ENCODE peak calls at places on chromosome 18, in six cellular contexts. S is left lung; Z is mucosa of descending colon; N is fibroblast of lung; D is naive thymus-derived CD4-positive, alpha-beta T cell; C is adrenal gland. H is an unnamed sample.

GRCh38 chr18:73879771-73880170 is 267.9 kb downstream of the FBXO15 start:
- DNase-seq in Z (no peak), N (peak; percentile 21), S (no peak), D (no peak), C (no peak), H (no peak)

GRCh38 chr18:46220116-46220515 is 115.9 kb downstream of the HAUS1 start:
- DNase-seq in Z (no peak), S (no peak), N (peak; percentile 57), C (no peak), D (no peak), H (no peak)

GRCh38 chr18:70337139-70337972 is 48.5 kb downstream of the SOCS6 start:
- DNase-seq in N (peak; percentile 88), D (no peak), S (peak; percentile 52), Z (no peak), C (peak; percentile 77), H (no peak)

GRCh38 chr18:2197945-2198344 is 373.4 kb downstream of the METTL4 start:
- DNase-seq in N (no peak), C (no peak), S (no peak), D (no peak), Z (no peak), H (no peak)

GRCh38 chr18:11950824-11951223 is 30.5 kb upstream of the IMPA2 start:
- DNase-seq in D (no peak), N (no peak), S (no peak), Z (no peak), C (no peak), H (no peak)

GRCh38 chr18:36702398-36703010 is 126.3 kb downstream of the TPGS2 start:
- DNase-seq in C (no peak), Z (no peak), S (no peak), N (no peak), D (no peak), H (no peak)

GRCh38 chr18:2617974-2618373 is 37.6 kb upstream of the SMCHD1 start:
- DNase-seq in N (no peak), D (no peak), C (no peak), Z (no peak), S (no peak), H (no peak)

GRCh38 chr18:58838165-58838860 is 26.4 kb upstream of the ZNF532 start:
- DNase-seq in C (no peak), D (no peak), Z (no peak), N (no peak), S (no peak), H (no peak)

GRCh38 chr18:33051397-33051796 is 278.6 kb upstream of the KLHL14 start:
- DNase-seq in C (no peak), D (no peak), Z (no peak), S (no peak), N (peak; percentile 59), H (no peak)

GRCh38 chr18:27428120-27428519 is 243.0 kb upstream of the CHST9 start:
- DNase-seq in D (no peak), S (no peak), N (no peak), Z (no peak), C (no peak), H (no peak)

GRCh38 chr18:74940856-74941255 is 268.1 kb downstream of the PTGR3 start:
- DNase-seq in Z (no peak), D (no peak), N (no peak), C (no peak), S (no peak), H (no peak)

GRCh38 chr18:26791676-26792075 is 73.8 kb downstream of the AQP4 start:
- DNase-seq in N (no peak), S (no peak), C (no peak), D (no peak), Z (no peak), H (no peak)

GRCh38 chr18:22932885-22933205 is 283 bp upstream of the RBBP8 start:
- DNase-seq in Z (no peak), D (no peak), N (no peak), S (no peak), C (no peak), H (no peak)

GRCh38 chr18:74082476-74083070 is 65.1 kb downstream of the FBXO15 start:
- DNase-seq in S (peak; percentile 40), N (peak; percentile 1), Z (peak; percentile 77), C (peak; percentile 69), D (peak; percentile 37), H (peak; percentile 48)

GRCh38 chr18:32922951-32923430 is 150.2 kb upstream of the KLHL14 start:
- DNase-seq in D (no peak), C (no peak), S (no peak), N (no peak), Z (no peak), H (no peak)

GRCh38 chr18:49949991-49950395 is 136.7 kb upstream of the ACAA2 start:
- DNase-seq in N (no peak), D (no peak), S (no peak), Z (no peak), C (no peak), H (peak; percentile 56)

GRCh38 chr18:69172046-69172445 is 228.6 kb upstream of the DOK6 start:
- DNase-seq in D (no peak), N (no peak), Z (no peak), C (no peak), S (no peak), H (no peak)

GRCh38 chr18:28003451-28003850 is 173.5 kb downstream of the CDH2 start:
- DNase-seq in D (no peak), C (no peak), N (peak; percentile 30), Z (no peak), S (no peak), H (no peak)

GRCh38 chr18:79753391-79753851 is 44.3 kb upstream of the KCNG2 start:
- DNase-seq in D (no peak), N (no peak), S (peak; percentile 19), C (peak; percentile 41), Z (no peak), H (no peak)

GRCh38 chr18:34871435-34871834 is 161.3 kb downstream of the DTNA start:
- DNase-seq in Z (no peak), S (no peak), C (no peak), N (no peak), D (no peak), H (no peak)

GRCh38 chr18:46711444-46711863 is 45.4 kb downstream of the ST8SIA5 start:
- DNase-seq in C (peak; percentile 59), D (no peak), Z (no peak), S (no peak), N (no peak), H (no peak)

GRCh38 chr18:77067315-77068061 is 65.1 kb downstream of the MBP start:
- DNase-seq in C (no peak), N (peak; percentile 95), D (no peak), Z (no peak), S (peak; percentile 78), H (peak; percentile 72)

GRCh38 chr18:5311273-5312009 is 15.9 kb upstream of the ZBTB14 start:
- DNase-seq in D (no peak), S (no peak), N (peak; percentile 40), C (no peak), Z (no peak), H (no peak)

GRCh38 chr18:38611036-38611964 is 1045.7 kb upstream of the CELF4 start:
- DNase-seq in Z (no peak), S (no peak), D (no peak), N (no peak), C (no peak), H (no peak)

GRCh38 chr18:68735498-68736343 is 20.8 kb upstream of the TMX3 start:
- DNase-seq in N (peak; percentile 79), Z (no peak), C (no peak), D (no peak), S (no peak), H (peak; percentile 31)

GRCh38 chr18:62198259-62198658 is 11.2 kb downstream of the RELCH start:
- DNase-seq in S (no peak), D (no peak), Z (no peak), N (no peak), C (no peak), H (no peak)

GRCh38 chr18:67672142-67672541 is 155.6 kb upstream of the DSEL start:
- DNase-seq in C (no peak), N (no peak), Z (no peak), D (no peak), S (no peak), H (no peak)

GRCh38 chr18:45173327-45173726 is 441.9 kb upstream of the SLC14A2 start:
- DNase-seq in Z (no peak), S (no peak), C (no peak), D (no peak), N (no peak), H (no peak)

GRCh38 chr18:56199580-56200320 is 438.6 kb downstream of the TXNL1 start:
- DNase-seq in D (no peak), C (no peak), S (no peak), N (no peak), Z (no peak), H (no peak)

GRCh38 chr18:56200381-56200831 is 438.0 kb downstream of the TXNL1 start:
- DNase-seq in N (peak; percentile 47), Z (no peak), S (no peak), C (no peak), D (no peak), H (no peak)

GRCh38 chr18:56202567-56203136 is 435.7 kb downstream of the TXNL1 start:
- DNase-seq in N (no peak), C (no peak), Z (no peak), S (no peak), D (no peak), H (no peak)

GRCh38 chr18:56207989-56208388 is 430.4 kb downstream of the TXNL1 start:
- DNase-seq in S (no peak), D (no peak), C (no peak), N (no peak), Z (no peak), H (no peak)

GRCh38 chr18:56204052-56204451 is 434.3 kb downstream of the TXNL1 start:
- DNase-seq in D (no peak), N (no peak), S (no peak), Z (no peak), C (no peak), H (no peak)
- H3K9me3 ChIP-seq in D (no peaks in the 10 kb centered on the region), N (no peaks in the 10 kb centered on the region), S (peaks cover 18% of the 10 kb centered on the region), Z (peaks cover 26% of the 10 kb centered on the region), C (peaks cover 7% of the 10 kb centered on the region), H (no peaks in the 10 kb centered on the region)

GRCh38 chr18:72104851-72105250 is 439.3 kb downstream of the CBLN2 start:
- DNase-seq in S (no peak), C (no peak), D (no peak), Z (no peak), N (peak; percentile 0), H (no peak)

DNA sequence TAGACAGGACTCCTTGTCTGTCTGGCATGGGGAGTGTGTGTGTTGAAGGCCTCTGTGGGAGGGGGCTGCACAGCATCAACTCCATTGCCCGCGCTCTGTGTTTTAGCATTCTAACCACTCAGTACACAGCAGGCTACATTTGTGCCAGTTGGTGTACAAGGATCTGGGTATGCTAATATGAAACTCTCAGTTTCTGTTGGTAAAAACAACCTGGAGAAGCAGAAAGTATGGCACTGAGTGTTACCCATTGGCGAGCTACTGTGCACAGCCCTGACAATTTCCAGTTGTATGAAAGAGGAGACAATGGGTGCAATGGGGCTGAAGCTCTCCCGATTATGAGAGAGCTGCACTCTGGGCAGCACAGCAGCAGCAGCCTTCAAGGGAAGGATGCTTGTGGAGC is 443.7 kb downstream of the CBLN2 start:
- DNase-seq in Z (no peak), D (no peak), S (no peak), C (no peak), N (no peak), H (no peak)
- H3K9me3 ChIP-seq in Z (no peaks in the 10 kb centered on the region), D (no peaks in the 10 kb centered on the region), S (no peaks in the 10 kb centered on the region), C (no peaks in the 10 kb centered on the region), N (no peaks in the 10 kb centered on the region), H (no peaks in the 10 kb centered on the region)

GRCh38 chr18:14928396-14928795 is 180.4 kb downstream of the ANKRD30B start:
- DNase-seq in Z (no peak), D (no peak), C (no peak), N (no peak), S (no peak), H (no peak)
- H3K9me3 ChIP-seq in Z (no peaks in the 10 kb centered on the region), D (no peaks in the 10 kb centered on the region), C (no peaks in the 10 kb centered on the region), N (no peaks in the 10 kb centered on the region), S (no peaks in the 10 kb centered on the region), H (no peaks in the 10 kb centered on the region)

GRCh38 chr18:47968721-47969120 is 38.3 kb upstream of the SMAD2 start:
- DNase-seq in C (no peak), D (no peak), S (no peak), N (no peak), Z (no peak), H (no peak)
- H3K9me3 ChIP-seq in C (no peaks in the 10 kb centered on the region), D (no peaks in the 10 kb centered on the region), S (no peaks in the 10 kb centered on the region), N (no peaks in the 10 kb centered on the region), Z (no peaks in the 10 kb centered on the region), H (no peaks in the 10 kb centered on the region)